ENCODE peak calls at places on chromosomes 3 and 15, in nine cellular contexts. One of them, this sample, is unnamed. For H3K36me3, the result is how much of the 10 kb centered on the place peaks cover.

GRCh38 chr3:186025161-186025560 is 83.7 kb downstream of the ETV5 start:
- DNase-seq in transverse colon: no peak
- DNase-seq in sigmoid colon: no peak
- DNase-seq in hepatocyte: no peak
- DNase-seq in ovary: no peak
- DNase-seq in colonic mucosa: no peak
- DNase-seq in psoas muscle: no peak
- DNase-seq in lung: no peak
- DNase-seq in tibial nerve: no peak
- DNase-seq in this sample: no peak

GRCh38 chr3:188950832-188951489 is 220.8 kb upstream of the TPRG1 start:
- DNase-seq in transverse colon: peak
- DNase-seq in sigmoid colon: peak
- DNase-seq in hepatocyte: peak
- DNase-seq in ovary: peak
- DNase-seq in colonic mucosa: peak
- DNase-seq in psoas muscle: peak
- DNase-seq in lung: peak
- DNase-seq in tibial nerve: peak
- DNase-seq in this sample: peak

GRCh38 chr15:44782516-44782915 is 46.2 kb downstream of the TRIM69 start:
- DNase-seq in transverse colon: no peak
- DNase-seq in sigmoid colon: no peak
- DNase-seq in hepatocyte: no peak
- DNase-seq in ovary: no peak
- DNase-seq in colonic mucosa: no peak
- DNase-seq in psoas muscle: no peak
- DNase-seq in lung: no peak
- DNase-seq in tibial nerve: no peak
- DNase-seq in this sample: no peak

GRCh38 chr3:36714343-36714742 is 50.0 kb downstream of the DCLK3 start:
- DNase-seq in transverse colon: no peak
- DNase-seq in sigmoid colon: no peak
- DNase-seq in hepatocyte: peak
- DNase-seq in ovary: no peak
- DNase-seq in colonic mucosa: no peak
- DNase-seq in psoas muscle: no peak
- DNase-seq in lung: no peak
- DNase-seq in tibial nerve: no peak
- DNase-seq in this sample: no peak

GRCh38 chr15:92322566-92323355 is 70.9 kb upstream of the ST8SIA2 start:
- DNase-seq in transverse colon: no peak
- DNase-seq in sigmoid colon: no peak
- DNase-seq in hepatocyte: no peak
- DNase-seq in ovary: no peak
- DNase-seq in colonic mucosa: no peak
- DNase-seq in psoas muscle: no peak
- DNase-seq in lung: no peak
- DNase-seq in tibial nerve: peak
- DNase-seq in this sample: no peak

GRCh38 chr3:99974989-99975388 is 139.3 kb downstream of the FILIP1L start:
- DNase-seq in transverse colon: no peak
- DNase-seq in sigmoid colon: no peak
- DNase-seq in hepatocyte: no peak
- DNase-seq in ovary: no peak
- DNase-seq in colonic mucosa: no peak
- DNase-seq in psoas muscle: no peak
- DNase-seq in lung: no peak
- DNase-seq in tibial nerve: no peak
- DNase-seq in this sample: no peak

GRCh38 chr3:190261015-190261414 is 61.2 kb downstream of the CLDN1 start:
- DNase-seq in transverse colon: no peak
- DNase-seq in sigmoid colon: no peak
- DNase-seq in hepatocyte: no peak
- DNase-seq in ovary: peak
- DNase-seq in colonic mucosa: no peak
- DNase-seq in psoas muscle: no peak
- DNase-seq in lung: no peak
- DNase-seq in tibial nerve: peak
- DNase-seq in this sample: no peak

GRCh38 chr3:178421069-178421468 is 115.2 kb upstream of the KCNMB2 start:
- DNase-seq in transverse colon: no peak
- DNase-seq in sigmoid colon: no peak
- DNase-seq in hepatocyte: no peak
- DNase-seq in ovary: no peak
- DNase-seq in colonic mucosa: no peak
- DNase-seq in psoas muscle: no peak
- DNase-seq in lung: no peak
- DNase-seq in tibial nerve: no peak
- DNase-seq in this sample: no peak

GRCh38 chr3:112786002-112786590 is 60.6 kb downstream of the CD200R1L start:
- DNase-seq in transverse colon: no peak
- DNase-seq in sigmoid colon: no peak
- DNase-seq in hepatocyte: no peak
- DNase-seq in ovary: no peak
- DNase-seq in colonic mucosa: no peak
- DNase-seq in psoas muscle: no peak
- DNase-seq in lung: no peak
- DNase-seq in tibial nerve: no peak
- DNase-seq in this sample: no peak

GRCh38 chr3:193134895-193135294 is 106.1 kb upstream of the PLAAT1 start:
- DNase-seq in transverse colon: no peak
- DNase-seq in sigmoid colon: no peak
- DNase-seq in hepatocyte: no peak
- DNase-seq in ovary: no peak
- DNase-seq in colonic mucosa: no peak
- DNase-seq in psoas muscle: peak
- DNase-seq in lung: no peak
- DNase-seq in tibial nerve: no peak
- DNase-seq in this sample: no peak

GRCh38 chr15:68271854-68272471 is 5.6 kb upstream of the FEM1B start:
- DNase-seq in transverse colon: no peak
- DNase-seq in sigmoid colon: no peak
- DNase-seq in hepatocyte: peak
- DNase-seq in ovary: peak
- DNase-seq in colonic mucosa: no peak
- DNase-seq in psoas muscle: peak
- DNase-seq in lung: no peak
- DNase-seq in tibial nerve: no peak
- DNase-seq in this sample: no peak

GRCh38 chr15:44009056-44009455 is 182.3 kb downstream of the WDR76 start:
- DNase-seq in transverse colon: no peak
- DNase-seq in sigmoid colon: no peak
- DNase-seq in hepatocyte: peak
- DNase-seq in ovary: no peak
- DNase-seq in colonic mucosa: no peak
- DNase-seq in psoas muscle: no peak
- DNase-seq in lung: no peak
- DNase-seq in tibial nerve: no peak
- DNase-seq in this sample: no peak

GRCh38 chr3:169822540-169822939 is 9.8 kb upstream of the LRRC34 start:
- DNase-seq in transverse colon: peak
- DNase-seq in sigmoid colon: no peak
- DNase-seq in hepatocyte: no peak
- DNase-seq in ovary: no peak
- DNase-seq in colonic mucosa: no peak
- DNase-seq in psoas muscle: no peak
- DNase-seq in lung: no peak
- DNase-seq in tibial nerve: no peak
- DNase-seq in this sample: no peak

GRCh38 chr3:56874269-56874668 is 72.5 kb upstream of the ARHGEF3 start:
- DNase-seq in transverse colon: no peak
- DNase-seq in sigmoid colon: no peak
- DNase-seq in hepatocyte: no peak
- DNase-seq in ovary: no peak
- DNase-seq in colonic mucosa: no peak
- DNase-seq in psoas muscle: no peak
- DNase-seq in lung: no peak
- DNase-seq in tibial nerve: no peak
- DNase-seq in this sample: no peak

GRCh38 chr3:71991051-71991450 is 206.1 kb upstream of the PROK2 start:
- DNase-seq in transverse colon: no peak
- DNase-seq in sigmoid colon: no peak
- DNase-seq in hepatocyte: no peak
- DNase-seq in ovary: no peak
- DNase-seq in colonic mucosa: no peak
- DNase-seq in psoas muscle: no peak
- DNase-seq in lung: no peak
- DNase-seq in tibial nerve: no peak
- DNase-seq in this sample: no peak

GRCh38 chr3:10975695-10976234 is 16.8 kb upstream of the SLC6A1 start:
- DNase-seq in transverse colon: no peak
- DNase-seq in sigmoid colon: no peak
- DNase-seq in hepatocyte: no peak
- DNase-seq in ovary: no peak
- DNase-seq in colonic mucosa: no peak
- DNase-seq in psoas muscle: no peak
- DNase-seq in lung: no peak
- DNase-seq in tibial nerve: no peak
- DNase-seq in this sample: no peak

GRCh38 chr3:30644615-30645014 is 38.2 kb downstream of the TGFBR2 start:
- DNase-seq in transverse colon: peak
- DNase-seq in sigmoid colon: peak
- DNase-seq in hepatocyte: no peak
- DNase-seq in ovary: no peak
- DNase-seq in colonic mucosa: peak
- DNase-seq in psoas muscle: peak
- DNase-seq in lung: peak
- DNase-seq in tibial nerve: peak
- DNase-seq in this sample: no peak

GRCh38 chr3:46006646-46007045 is 11.0 kb upstream of the FYCO1 start:
- DNase-seq in transverse colon: no peak
- DNase-seq in sigmoid colon: no peak
- DNase-seq in hepatocyte: peak
- DNase-seq in ovary: no peak
- DNase-seq in colonic mucosa: no peak
- DNase-seq in psoas muscle: no peak
- DNase-seq in lung: no peak
- DNase-seq in tibial nerve: no peak
- DNase-seq in this sample: no peak

GRCh38 chr3:8756671-8757070 is 12.7 kb downstream of the OXTR start:
- DNase-seq in transverse colon: no peak
- DNase-seq in sigmoid colon: no peak
- DNase-seq in hepatocyte: no peak
- DNase-seq in ovary: no peak
- DNase-seq in colonic mucosa: no peak
- DNase-seq in psoas muscle: no peak
- DNase-seq in lung: no peak
- DNase-seq in tibial nerve: no peak
- DNase-seq in this sample: no peak

GRCh38 chr3:128859573-128860154 is 19.8 kb upstream of the ACAD9 start:
- DNase-seq in transverse colon: no peak
- DNase-seq in sigmoid colon: no peak
- DNase-seq in hepatocyte: no peak
- DNase-seq in ovary: no peak
- DNase-seq in colonic mucosa: no peak
- DNase-seq in psoas muscle: no peak
- DNase-seq in lung: no peak
- DNase-seq in tibial nerve: no peak
- DNase-seq in this sample: no peak
- H3K36me3 ChIP-seq in transverse colon: under half
- H3K36me3 ChIP-seq in sigmoid colon: under half
- H3K36me3 ChIP-seq in hepatocyte: under half
- H3K36me3 ChIP-seq in ovary: under half
- H3K36me3 ChIP-seq in colonic mucosa: under half
- H3K36me3 ChIP-seq in psoas muscle: under half
- H3K36me3 ChIP-seq in lung: under half
- H3K36me3 ChIP-seq in tibial nerve: under half
- H3K36me3 ChIP-seq in this sample: under half

DNA sequence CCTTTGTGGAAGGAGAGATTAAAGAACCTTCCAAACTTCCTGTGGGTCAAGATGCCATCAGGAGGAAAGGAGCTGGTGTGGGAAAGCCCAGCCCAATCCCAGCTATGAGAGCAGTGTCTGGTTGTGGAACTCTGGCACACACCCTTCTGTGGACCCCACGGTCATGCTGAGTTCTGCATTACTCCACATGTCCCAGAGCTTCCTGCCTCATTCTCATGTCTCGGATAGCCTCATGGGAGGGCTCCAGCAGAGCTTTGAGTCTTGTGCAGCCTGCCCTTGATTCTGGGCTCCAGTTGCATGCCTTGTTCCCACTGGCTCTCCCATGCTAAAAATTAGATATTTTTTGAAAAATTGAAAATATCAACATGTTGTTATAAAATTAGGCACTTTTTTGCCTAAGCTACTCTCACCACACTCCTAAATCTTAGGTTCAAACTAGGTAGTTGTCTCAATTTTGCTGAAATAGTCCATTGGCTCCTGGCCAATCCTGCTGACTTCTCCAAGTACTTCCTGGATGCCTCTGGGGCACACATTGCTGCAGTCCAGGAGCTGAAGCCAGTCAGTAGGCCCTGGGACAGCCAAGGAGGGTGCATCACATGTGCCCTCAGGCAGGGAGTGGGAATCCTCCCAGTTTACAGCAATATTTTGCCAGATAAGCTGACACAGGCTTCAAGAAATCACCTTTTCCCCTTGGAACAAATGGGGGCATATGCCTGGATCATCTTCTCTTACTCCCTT is 144.3 kb downstream of the EEFSEC start:
- DNase-seq in transverse colon: peak
- DNase-seq in sigmoid colon: no peak
- DNase-seq in hepatocyte: no peak
- DNase-seq in ovary: no peak
- DNase-seq in colonic mucosa: peak
- DNase-seq in psoas muscle: no peak
- DNase-seq in lung: no peak
- DNase-seq in tibial nerve: no peak
- DNase-seq in this sample: no peak
- H3K27ac ChIP-seq in transverse colon: no peak
- H3K27ac ChIP-seq in sigmoid colon: no peak
- H3K27ac ChIP-seq in hepatocyte: no peak
- H3K27ac ChIP-seq in ovary: no peak
- H3K27ac ChIP-seq in colonic mucosa: no peak
- H3K27ac ChIP-seq in psoas muscle: no peak
- H3K27ac ChIP-seq in lung: peak
- H3K27ac ChIP-seq in tibial nerve: no peak
- H3K27ac ChIP-seq in this sample: no peak

DNA sequence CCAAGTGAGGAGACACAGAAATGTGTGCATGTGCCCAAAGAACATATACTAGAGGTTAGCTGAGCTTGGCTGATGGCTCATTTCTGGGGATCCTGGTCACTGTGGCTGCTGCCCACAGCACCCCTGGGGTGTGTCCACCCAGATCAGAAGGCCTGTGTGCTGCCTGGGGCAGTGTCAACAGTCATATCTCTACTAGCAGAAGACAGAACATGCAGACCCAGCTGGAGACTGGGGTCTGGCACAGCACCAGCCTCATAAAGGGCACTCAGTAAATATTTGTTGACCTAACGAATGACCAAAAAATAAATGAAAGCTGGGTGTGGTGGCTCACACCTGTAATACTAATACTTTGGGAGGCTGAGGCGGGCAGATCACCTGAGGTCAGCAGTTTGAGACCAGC is 16.4 kb downstream of the CHRNA3 start:
- DNase-seq in transverse colon: peak
- DNase-seq in sigmoid colon: no peak
- DNase-seq in hepatocyte: no peak
- DNase-seq in ovary: no peak
- DNase-seq in colonic mucosa: no peak
- DNase-seq in psoas muscle: no peak
- DNase-seq in lung: no peak
- DNase-seq in tibial nerve: no peak
- DNase-seq in this sample: no peak
- H3K36me3 ChIP-seq in transverse colon: under half
- H3K36me3 ChIP-seq in sigmoid colon: under half
- H3K36me3 ChIP-seq in hepatocyte: under half
- H3K36me3 ChIP-seq in ovary: under half
- H3K36me3 ChIP-seq in colonic mucosa: under half
- H3K36me3 ChIP-seq in psoas muscle: under half
- H3K36me3 ChIP-seq in lung: under half
- H3K36me3 ChIP-seq in tibial nerve: under half
- H3K36me3 ChIP-seq in this sample: under half

GRCh38 chr3:126348308-126348920 is 8.8 kb downstream of the KLF15 start:
- DNase-seq in transverse colon: no peak
- DNase-seq in sigmoid colon: no peak
- DNase-seq in hepatocyte: no peak
- DNase-seq in ovary: no peak
- DNase-seq in colonic mucosa: peak
- DNase-seq in psoas muscle: peak
- DNase-seq in lung: no peak
- DNase-seq in tibial nerve: peak
- DNase-seq in this sample: no peak
- H3K27ac ChIP-seq in transverse colon: no peak
- H3K27ac ChIP-seq in sigmoid colon: peak
- H3K27ac ChIP-seq in hepatocyte: no peak
- H3K27ac ChIP-seq in ovary: no peak
- H3K27ac ChIP-seq in colonic mucosa: no peak
- H3K27ac ChIP-seq in psoas muscle: no peak
- H3K27ac ChIP-seq in lung: no peak
- H3K27ac ChIP-seq in tibial nerve: peak
- H3K27ac ChIP-seq in this sample: no peak

This sample was measured in thoracic aorta.